ENCODE peak calls at places on chromosomes 2 and 18, in four cellular contexts. One of them, this sample, is unnamed.

GRCh38 chr2:72001937-72002690 is 145.5 kb downstream of the CYP26B1 start:
- DNase-seq in H1: no peak
- DNase-seq in HepG2: no peak
- DNase-seq in GM12878: no peak
- DNase-seq in this sample: no peak

GRCh38 chr18:37476182-37476581 is 89.4 kb downstream of the CELF4 start:
- DNase-seq in HepG2: peak; percentile 15
- DNase-seq in H1: no peak
- DNase-seq in GM12878: no peak
- DNase-seq in this sample: peak; percentile 36

GRCh38 chr2:203786912-203787311 is 80.5 kb downstream of the CD28 start:
- DNase-seq in HepG2: peak; percentile 41
- DNase-seq in H1: no peak
- DNase-seq in GM12878: no peak
- DNase-seq in this sample: no peak

GRCh38 chr2:127193948-127194267 is 26.2 kb downstream of the CYP27C1 start:
- DNase-seq in H1: no peak
- DNase-seq in GM12878: no peak
- DNase-seq in HepG2: no peak
- DNase-seq in this sample: no peak

GRCh38 chr2:3319745-3320566 is 57.7 kb downstream of the EIPR1 start:
- DNase-seq in H1: no peak
- DNase-seq in GM12878: no peak
- DNase-seq in HepG2: no peak
- DNase-seq in this sample: no peak

GRCh38 chr2:188307850-188308283 is 16.2 kb downstream of the GULP1 start:
- DNase-seq in HepG2: no peak
- DNase-seq in GM12878: no peak
- DNase-seq in H1: no peak
- DNase-seq in this sample: no peak

GRCh38 chr18:12574494-12575185 is 83.3 kb downstream of the SPIRE1 start:
- DNase-seq in HepG2: no peak
- DNase-seq in H1: no peak
- DNase-seq in GM12878: no peak
- DNase-seq in this sample: no peak

GRCh38 chr2:73938761-73939352 is 12.2 kb downstream of the DGUOK start:
- DNase-seq in HepG2: no peak
- DNase-seq in GM12878: no peak
- DNase-seq in H1: no peak
- DNase-seq in this sample: no peak

GRCh38 chr18:62338446-62339105 is 13.5 kb downstream of the TNFRSF11A start:
- DNase-seq in HepG2: no peak
- DNase-seq in GM12878: no peak
- DNase-seq in H1: no peak
- DNase-seq in this sample: no peak

GRCh38 chr2:201280191-201281040 is 20.1 kb downstream of the CASP8 start:
- DNase-seq in GM12878: no peak
- DNase-seq in H1: no peak
- DNase-seq in HepG2: no peak
- DNase-seq in this sample: no peak

GRCh38 chr18:56861244-56861643 is 210.1 kb downstream of the WDR7 start:
- DNase-seq in H1: no peak
- DNase-seq in HepG2: no peak
- DNase-seq in GM12878: no peak
- DNase-seq in this sample: no peak

GRCh38 chr18:55384551-55385275 is 203.3 kb downstream of the TCF4 start:
- DNase-seq in HepG2: peak; percentile 7
- DNase-seq in GM12878: no peak
- DNase-seq in H1: peak; percentile 10
- DNase-seq in this sample: peak; percentile 18

GRCh38 chr2:85159589-85159988 is 26.4 kb downstream of the TCF7L1 start:
- DNase-seq in GM12878: no peak
- DNase-seq in HepG2: no peak
- DNase-seq in H1: no peak
- DNase-seq in this sample: no peak

GRCh38 chr2:223314831-223315230 is 262.8 kb downstream of the KCNE4 start:
- DNase-seq in GM12878: no peak
- DNase-seq in HepG2: no peak
- DNase-seq in H1: no peak
- DNase-seq in this sample: no peak

GRCh38 chr18:45321520-45321919 is 293.8 kb upstream of the SLC14A2 start:
- DNase-seq in HepG2: no peak
- DNase-seq in H1: no peak
- DNase-seq in GM12878: no peak
- DNase-seq in this sample: no peak

GRCh38 chr2:234038076-234038802 is 12.3 kb upstream of the SPP2 start:
- DNase-seq in HepG2: no peak
- DNase-seq in H1: no peak
- DNase-seq in GM12878: no peak
- DNase-seq in this sample: no peak

GRCh38 chr2:168514692-168515091 is 58.6 kb downstream of the CERS6 start:
- DNase-seq in H1: no peak
- DNase-seq in GM12878: no peak
- DNase-seq in HepG2: no peak
- DNase-seq in this sample: no peak

GRCh38 chr2:196967126-196967525 is 40.6 kb upstream of the PGAP1 start:
- DNase-seq in GM12878: no peak
- DNase-seq in H1: no peak
- DNase-seq in HepG2: no peak
- DNase-seq in this sample: no peak

GRCh38 chr2:152336103-152336853 is 1.3 kb downstream of the FMNL2 start:
- DNase-seq in GM12878: no peak
- DNase-seq in HepG2: peak; percentile 41
- DNase-seq in H1: no peak
- DNase-seq in this sample: no peak

GRCh38 chr2:148560501-148560900 is 84.0 kb upstream of the EPC2 start:
- DNase-seq in HepG2: no peak
- DNase-seq in H1: no peak
- DNase-seq in GM12878: no peak
- DNase-seq in this sample: no peak

GRCh38 chr2:118588826-118589225 is 258.6 kb downstream of the EN1 start:
- DNase-seq in HepG2: no peak
- DNase-seq in GM12878: no peak
- DNase-seq in H1: no peak
- DNase-seq in this sample: no peak

GRCh38 chr2:200380833-200381542 is 74.5 kb downstream of the SPATS2L start:
- DNase-seq in HepG2: no peak
- DNase-seq in H1: no peak
- DNase-seq in GM12878: no peak
- DNase-seq in this sample: no peak

GRCh38 chr2:95174031-95174430 is 8.4 kb downstream of the ZNF2 start:
- DNase-seq in GM12878: no peak
- DNase-seq in HepG2: no peak
- DNase-seq in H1: no peak
- DNase-seq in this sample: no peak

GRCh38 chr2:151241224-151241623 is 20.4 kb downstream of the RBM43 start:
- DNase-seq in H1: no peak
- DNase-seq in GM12878: no peak
- DNase-seq in HepG2: no peak
- DNase-seq in this sample: no peak

GRCh38 chr18:34729264-34729663 is 19.2 kb downstream of the DTNA start:
- DNase-seq in H1: peak; percentile 27
- DNase-seq in GM12878: no peak
- DNase-seq in HepG2: peak; percentile 23
- DNase-seq in this sample: peak; percentile 30

GRCh38 chr2:45288532-45288931 is 279.3 kb upstream of the SIX2 start:
- DNase-seq in HepG2: no peak
- DNase-seq in H1: no peak
- DNase-seq in GM12878: no peak
- DNase-seq in this sample: no peak

GRCh38 chr2:74498500-74499268 is 719 bp downstream of the LBX2 start:
- DNase-seq in H1: no peak
- DNase-seq in GM12878: no peak
- DNase-seq in HepG2: no peak
- DNase-seq in this sample: no peak

GRCh38 chr2:187532333-187533120 is 21.7 kb downstream of the TFPI start:
- DNase-seq in GM12878: no peak
- DNase-seq in HepG2: no peak
- DNase-seq in H1: no peak
- DNase-seq in this sample: no peak

GRCh38 chr2:8682719-8683667 is 1.1 kb downstream of the ID2 start:
- DNase-seq in H1: no peak
- DNase-seq in GM12878: no peak
- DNase-seq in HepG2: peak; percentile 72
- DNase-seq in this sample: no peak

GRCh38 chr2:127012868-127013267 is 94.1 kb downstream of the BIN1 start:
- DNase-seq in H1: no peak
- DNase-seq in HepG2: no peak
- DNase-seq in GM12878: no peak
- DNase-seq in this sample: no peak

GRCh38 chr2:26068602-26069298 is 34.9 kb downstream of the RAB10 start:
- DNase-seq in HepG2: peak; percentile 56
- DNase-seq in GM12878: peak; percentile 84
- DNase-seq in H1: no peak
- DNase-seq in this sample: peak; percentile 13

GRCh38 chr2:240791821-240792657 is 28.0 kb downstream of the KIF1A start:
- DNase-seq in GM12878: no peak
- DNase-seq in H1: no peak
- DNase-seq in HepG2: no peak
- DNase-seq in this sample: no peak

GRCh38 chr2:155099784-155100183 is 401.3 kb downstream of the KCNJ3 start:
- DNase-seq in HepG2: peak; percentile 54
- DNase-seq in GM12878: no peak
- DNase-seq in H1: peak; percentile 56
- DNase-seq in this sample: peak; percentile 60

GRCh38 chr2:151833984-151834383 is 5.8 kb upstream of the ARL5A start:
- DNase-seq in HepG2: no peak
- DNase-seq in H1: no peak
- DNase-seq in GM12878: no peak
- DNase-seq in this sample: no peak

DNA sequence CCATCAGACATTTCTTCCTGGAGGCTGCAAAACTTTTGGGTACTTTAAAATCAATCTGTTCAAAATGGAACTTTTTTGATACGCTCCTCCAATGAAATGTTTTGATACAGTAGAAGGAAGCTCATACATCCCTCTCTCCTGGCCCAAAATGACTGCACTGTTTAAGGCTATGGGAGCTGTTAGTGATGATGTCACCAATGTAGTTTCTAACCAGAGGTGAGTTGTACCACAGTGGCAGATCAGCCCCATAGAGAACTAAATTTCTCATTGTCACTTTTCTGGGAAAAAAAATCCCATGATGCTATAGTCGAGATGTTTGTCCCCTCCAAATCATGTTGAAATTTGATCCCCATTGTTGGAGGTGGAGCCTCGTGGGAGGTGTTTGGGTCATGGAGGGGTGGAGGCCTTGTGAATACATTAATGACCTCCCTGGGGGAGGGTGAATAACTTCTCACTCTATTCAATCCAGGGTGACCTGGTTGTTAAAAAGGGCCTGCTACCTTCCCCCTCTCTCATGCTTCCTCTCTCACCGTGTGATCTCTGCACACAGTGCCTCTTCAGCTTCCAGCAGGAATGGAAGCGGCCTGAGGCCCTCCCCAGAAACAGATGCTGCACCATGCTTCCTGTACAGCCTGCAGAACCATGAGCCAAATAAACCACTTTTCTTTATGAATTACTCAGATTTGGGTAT is 117.3 kb upstream of the NPAS2 start:
- DNase-seq in GM12878: no peak
- DNase-seq in HepG2: no peak
- DNase-seq in H1: no peak
- DNase-seq in this sample: no peak
- TF ChIP-seq ZNF274 in GM12878: no peak
- TF ChIP-seq ZNF274 in HepG2: no peak
- TF ChIP-seq ZNF274 in H1: no peak
- TF ChIP-seq ZNF274 in this sample: no peak

GRCh38 chr2:192196451-192197194 is 1.9 kb upstream of the TMEFF2 start:
- DNase-seq in GM12878: no peak
- DNase-seq in HepG2: no peak
- DNase-seq in H1: no peak
- DNase-seq in this sample: no peak
- TF ChIP-seq ZNF274 in GM12878: no peak
- TF ChIP-seq ZNF274 in HepG2: no peak
- TF ChIP-seq ZNF274 in H1: no peak
- TF ChIP-seq ZNF274 in this sample: no peak

GRCh38 chr2:64608867-64609228 is 44.9 kb downstream of the SERTAD2 start:
- DNase-seq in H1: no peak
- DNase-seq in GM12878: no peak
- DNase-seq in HepG2: no peak
- DNase-seq in this sample: no peak
- TF ChIP-seq ZNF274 in H1: no peak
- TF ChIP-seq ZNF274 in GM12878: no peak
- TF ChIP-seq ZNF274 in HepG2: no peak
- TF ChIP-seq ZNF274 in this sample: no peak

DNA sequence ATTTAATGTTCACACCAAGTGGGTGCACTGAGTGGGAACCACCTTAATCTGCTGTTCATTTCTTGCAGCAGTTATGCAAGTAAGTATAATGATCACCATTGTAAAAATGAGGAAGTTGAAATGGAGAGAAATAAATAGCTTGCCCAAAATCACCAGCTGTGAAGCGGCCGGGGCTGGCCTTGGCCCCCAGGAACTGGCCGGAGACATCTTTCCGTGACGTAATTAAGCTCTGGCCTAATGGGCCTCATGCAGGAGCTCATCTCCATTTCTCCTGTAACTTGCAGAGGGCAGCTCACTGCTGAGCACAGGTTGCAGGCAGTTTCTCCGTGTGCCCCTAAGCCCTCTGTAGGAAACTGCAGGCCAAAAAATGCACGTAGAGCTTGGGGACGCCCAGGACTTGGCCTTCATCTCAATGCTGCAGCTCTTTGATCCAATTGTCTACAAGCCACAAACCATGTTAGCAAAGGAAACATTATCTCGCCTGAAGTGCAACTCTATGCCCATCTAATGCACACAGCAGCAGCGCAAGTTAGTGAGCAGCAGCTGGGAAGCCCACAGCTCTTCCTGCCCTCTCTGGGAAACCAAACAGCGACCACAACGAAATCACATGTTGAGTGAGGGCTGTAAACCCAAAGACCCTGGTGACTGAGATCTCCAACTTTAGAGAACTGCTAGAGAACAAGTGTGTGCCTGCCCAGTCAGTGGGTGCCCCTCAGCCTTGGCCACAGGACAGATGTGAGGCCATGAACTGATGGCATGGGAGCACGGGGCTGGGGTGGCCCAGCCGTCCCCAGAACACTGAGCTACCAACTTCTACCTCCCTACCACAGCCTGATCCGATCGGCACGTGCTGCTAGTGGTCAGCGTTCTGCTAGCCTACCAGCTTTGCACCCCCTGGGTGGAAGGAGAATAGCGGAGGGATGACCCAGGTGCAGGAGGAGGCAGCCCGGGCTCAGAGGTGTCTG is 28.8 kb downstream of the APCDD1 start:
- DNase-seq in HepG2: no peak
- DNase-seq in GM12878: peak; percentile 73
- DNase-seq in H1: no peak
- DNase-seq in this sample: no peak
- TF ChIP-seq ZNF274 in HepG2: no peak
- TF ChIP-seq ZNF274 in GM12878: no peak
- TF ChIP-seq ZNF274 in H1: no peak
- TF ChIP-seq ZNF274 in this sample: no peak

This sample was measured in NT2/D1.